ENCODE peak calls at places on chromosome 21, in eight cellular contexts. G is neural progenitor cell, N is hepatocyte, K is mesenchymal stem cell, Z is fibroblast of lung, Y is PC-3, H is IMR-90, R is HCT116. U is an unnamed sample.
A peak's percentile ranks its signal among the peaks of the same experiment; 100 is the strongest.

GRCh38 chr21:32828908-32829307 is 57.4 kb upstream of the PAXBP1 start:
- DNase-seq in K (no peak), Y (no peak), N (no peak), G (no peak), R (no peak), Z (no peak), H (no peak), U (no peak)

GRCh38 chr21:17780539-17780938 is 38.6 kb downstream of the C21orf91 start:
- DNase-seq in K (no peak), N (no peak), Z (no peak), Y (no peak), R (no peak), G (peak; percentile 13), H (no peak), U (no peak)

GRCh38 chr21:32380940-32381339 is 11.9 kb downstream of the URB1 start:
- DNase-seq in Y (no peak), Z (no peak), G (no peak), N (no peak), R (no peak), H (no peak), K (no peak), U (no peak)

GRCh38 chr21:32329776-32330175 is 31.1 kb downstream of the MRAP start:
- DNase-seq in G (no peak), Y (peak; percentile 24), H (peak; percentile 62), N (no peak), K (peak; percentile 58), R (no peak), Z (peak; percentile 8), U (no peak)

GRCh38 chr21:14901482-14901958 is 163.3 kb downstream of the NRIP1 start:
- DNase-seq in R (peak; percentile 78), K (peak; percentile 32), Y (peak; percentile 84), N (no peak), G (no peak), Z (peak; percentile 19), H (peak; percentile 64), U (no peak)

GRCh38 chr21:23801292-23801691 is 1806.0 kb downstream of the MRPL39 start:
- DNase-seq in R (no peak), Y (no peak), G (no peak), K (no peak), Z (no peak), N (no peak), H (no peak), U (no peak)

GRCh38 chr21:20004353-20004752 is 993.9 kb upstream of the NCAM2 start:
- DNase-seq in G (no peak), K (peak; percentile 74), N (no peak), R (no peak), Z (no peak), H (no peak), Y (no peak), U (no peak)

GRCh38 chr21:46184625-46185555 is 631 bp upstream of the SPATC1L start:
- DNase-seq in N (peak; percentile 89), G (peak; percentile 93), H (peak; percentile 75), K (peak; percentile 94), Y (peak; percentile 65), Z (peak; percentile 92), R (peak; percentile 8), U (peak; percentile 88)

GRCh38 chr21:25566645-25567044 is 40.6 kb downstream of the MRPL39 start:
- DNase-seq in Y (no peak), G (no peak), N (no peak), K (no peak), H (no peak), Z (no peak), R (no peak), U (no peak)

GRCh38 chr21:33025471-33026298 is at the start of gene OLIG2:
- DNase-seq in Z (no peak), G (peak; percentile 96), Y (no peak), K (peak; percentile 84), R (no peak), N (no peak), H (peak; percentile 16), U (peak; percentile 38)

GRCh38 chr21:45078877-45079281 is 4.5 kb downstream of the ADARB1 start:
- DNase-seq in R (no peak), H (peak; percentile 85), G (no peak), Z (peak; percentile 78), N (no peak), Y (no peak), K (peak; percentile 33), U (no peak)

GRCh38 chr21:32768530-32768929 is 3.0 kb downstream of the PAXBP1 start:
- DNase-seq in G (no peak), Z (peak; percentile 30), N (no peak), H (peak; percentile 8), R (no peak), Y (no peak), K (no peak), U (no peak)

GRCh38 chr21:45877160-45877438 is 104.5 kb upstream of the COL6A1 start:
- DNase-seq in G (no peak), H (no peak), R (no peak), K (no peak), Z (no peak), N (no peak), Y (no peak), U (no peak)

GRCh38 chr21:45525153-45525909 is 16.9 kb downstream of the SLC19A1 start:
- DNase-seq in N (peak; percentile 51), R (no peak), K (no peak), Y (no peak), Z (no peak), G (no peak), H (no peak), U (no peak)

GRCh38 chr21:18810136-18810535 is 406.6 kb upstream of the TMPRSS15 start:
- DNase-seq in Y (no peak), G (no peak), K (no peak), Z (no peak), N (no peak), H (no peak), R (no peak), U (no peak)
- H2AFZ ChIP-seq in Y (no peak overlapping the region), G (peak overlapping the region; percentile 63), K (no peak overlapping the region), Z (no peak overlapping the region), N (no peak overlapping the region), H (no peak overlapping the region), R (no peak overlapping the region), U (no peak overlapping the region)

GRCh38 chr21:44012474-44013379 is 618 bp downstream of the TRAPPC10 start:
- DNase-seq in R (no peak), G (peak; percentile 92), H (peak; percentile 13), N (peak; percentile 76), Y (peak; percentile 32), Z (peak; percentile 27), K (peak; percentile 37), U (peak; percentile 95)
- H2AFZ ChIP-seq in R (no peak overlapping the region), G (peak overlapping the region; percentile 71), H (peak overlapping the region; percentile 95), N (peak overlapping the region; percentile 84), Y (peak overlapping the region; percentile 35), Z (no peak overlapping the region), K (no peak overlapping the region), U (peak overlapping the region; percentile 40)

DNA sequence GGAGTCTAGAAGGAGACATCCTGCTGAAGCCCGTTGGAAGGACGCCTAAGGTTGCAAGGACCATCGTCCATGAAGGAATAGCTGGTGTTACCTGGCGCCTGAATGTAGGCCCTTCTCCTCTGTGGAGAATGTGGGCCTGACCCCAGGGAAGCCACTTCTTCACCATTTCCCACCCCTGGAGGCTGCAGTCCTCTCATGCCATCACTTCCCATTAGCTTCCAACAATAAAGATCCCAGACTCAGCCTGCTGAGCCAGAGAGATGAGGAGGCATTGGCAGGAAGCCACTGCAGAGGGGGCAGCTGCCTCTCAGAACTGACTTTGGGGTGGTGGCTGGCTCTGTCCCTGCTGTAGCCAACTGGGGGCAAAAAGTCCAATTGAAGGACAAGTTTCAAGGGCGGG is 21.3 kb upstream of the KCNE2 start:
- DNase-seq in R (no peak), G (no peak), Z (no peak), Y (no peak), K (no peak), N (no peak), H (no peak), U (no peak)
- H2AFZ ChIP-seq in R (no peak overlapping the region), G (no peak overlapping the region), Z (no peak overlapping the region), Y (no peak overlapping the region), K (no peak overlapping the region), N (no peak overlapping the region), H (no peak overlapping the region), U (no peak overlapping the region)

GRCh38 chr21:37647781-37648180 is 268.5 kb downstream of the KCNJ6 start:
- DNase-seq in N (no peak), Z (no peak), K (no peak), H (no peak), Y (no peak), R (no peak), G (no peak), U (no peak)
- H2AFZ ChIP-seq in N (no peak overlapping the region), Z (no peak overlapping the region), K (no peak overlapping the region), H (no peak overlapping the region), Y (no peak overlapping the region), R (no peak overlapping the region), G (no peak overlapping the region), U (no peak overlapping the region)

DNA sequence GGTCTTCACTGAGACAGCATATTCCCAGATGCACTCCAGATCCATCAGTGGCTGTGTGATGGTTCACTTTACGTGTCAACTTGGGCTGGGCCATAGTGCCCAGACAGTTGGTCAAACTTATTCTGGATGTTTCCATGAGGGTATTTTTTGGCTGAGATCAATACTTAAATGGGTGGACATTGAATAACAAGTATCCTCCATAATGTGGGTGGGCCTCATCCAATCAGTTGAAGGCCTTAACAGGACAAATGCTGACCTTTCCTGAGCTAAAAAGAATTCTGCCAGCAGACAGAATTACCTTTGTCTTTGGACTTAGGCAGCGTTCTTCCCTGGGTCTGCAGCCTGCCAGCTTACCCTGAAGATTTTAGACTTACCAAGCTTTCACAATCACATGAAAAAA is 513.0 kb downstream of the LTN1 start:
- DNase-seq in Y (no peak), R (no peak), K (no peak), Z (no peak), H (no peak), G (no peak), N (no peak), U (no peak)
- H2AFZ ChIP-seq in Y (no peak overlapping the region), R (no peak overlapping the region), K (no peak overlapping the region), Z (no peak overlapping the region), H (no peak overlapping the region), G (no peak overlapping the region), N (no peak overlapping the region), U (no peak overlapping the region)

GRCh38 chr21:42495765-42496119 is 282 bp downstream of the RSPH1 start:
- DNase-seq in H (peak; percentile 16), Y (peak; percentile 16), K (peak; percentile 57), R (no peak), G (no peak), N (peak; percentile 70), Z (peak; percentile 14), U (no peak)
- H2AFZ ChIP-seq in H (peak overlapping the region; percentile 98), Y (peak overlapping the region; percentile 77), K (peak overlapping the region; percentile 90), R (peak overlapping the region; percentile 82), G (peak overlapping the region; percentile 10), N (peak overlapping the region; percentile 13), Z (peak overlapping the region; percentile 78), U (peak overlapping the region; percentile 73)